ENCODE peak calls at places on chromosome X, in six cellular contexts. T, I, U, S, V and L are unnamed samples.

GRCh38 chrX:83022020-83022419 is 486.1 kb upstream of the POU3F4 start:
- DNase-seq in V (peak; percentile 3), S (no peak), U (no peak), T (no peak), I (no peak), L (no peak)

GRCh38 chrX:124467202-124467601 is 120.8 kb downstream of the SH2D1A start:
- DNase-seq in T (no peak), V (no peak), S (no peak), U (peak; percentile 0), I (no peak), L (no peak)

GRCh38 chrX:54550821-54551220 is 20.8 kb downstream of the GNL3L start:
- DNase-seq in V (no peak), T (no peak), I (no peak), S (no peak), U (no peak), L (no peak)

GRCh38 chrX:137428251-137428661 is 137.7 kb upstream of the ZIC3 start:
- DNase-seq in U (no peak), S (no peak), V (peak; percentile 2), T (peak; percentile 26), I (no peak), L (no peak)

GRCh38 chrX:108156934-108157466 is 65.4 kb downstream of the ATG4A start:
- DNase-seq in S (no peak), V (no peak), T (no peak), U (no peak), I (no peak), L (no peak)

GRCh38 chrX:56029691-56030090 is 202.5 kb upstream of the KLF8 start:
- DNase-seq in T (no peak), V (no peak), S (no peak), U (no peak), I (no peak), L (no peak)

GRCh38 chrX:87873347-87873941 is 355.8 kb downstream of the KLHL4 start:
- DNase-seq in V (no peak), S (no peak), I (no peak), T (no peak), U (no peak), L (no peak)

GRCh38 chrX:135434258-135435138 is 12.8 kb downstream of the SMIM10L2A start:
- DNase-seq in I (no peak), U (no peak), S (no peak), T (no peak), V (no peak), L (no peak)

GRCh38 chrX:119686087-119686639 is 6.8 kb downstream of the SEPTIN6 start:
- DNase-seq in V (no peak), I (no peak), S (no peak), T (no peak), U (peak; percentile 79), L (no peak)

GRCh38 chrX:137896123-137896522 is 330.2 kb downstream of the ZIC3 start:
- DNase-seq in S (no peak), U (no peak), T (peak; percentile 19), I (no peak), V (no peak), L (no peak)

GRCh38 chrX:154436597-154437397 is at the start of gene GDI1:
- DNase-seq in I (peak; percentile 45), S (no peak), V (no peak), U (peak; percentile 70), T (peak; percentile 53), L (peak; percentile 47)